ENCODE peak calls at places on chromosomes 12 and 14, in five cellular contexts. W is OCI-LY7, R is PC-3, G is HCT116, D is hepatocyte. C is an unnamed sample.

GRCh38 chr12:132518354-132518992 is 28.5 kb downstream of the FBRSL1 start:
- DNase-seq in R (no peak), D (no peak), G (no peak), W (no peak), C (no peak)

GRCh38 chr12:13959131-13959734 is 22.2 kb downstream of the GRIN2B start:
- DNase-seq in W (no peak), D (no peak), R (no peak), G (no peak), C (no peak)

GRCh38 chr12:8628731-8629130 is 16.1 kb upstream of the AICDA start:
- DNase-seq in W (no peak), R (no peak), G (no peak), D (no peak), C (peak; percentile 45)

GRCh38 chr14:73612339-73613045 is at the start of gene ACOT6:
- DNase-seq in W (no peak), G (peak; percentile 19), D (peak; percentile 80), R (peak; percentile 77), C (peak; percentile 86)

GRCh38 chr14:77965919-77966435 is 166.1 kb downstream of the ADCK1 start:
- DNase-seq in W (no peak), D (peak; percentile 55), G (no peak), R (peak; percentile 16), C (peak; percentile 36)

GRCh38 chr12:26058308-26058707 is 66.5 kb downstream of the BHLHE41 start:
- DNase-seq in W (peak; percentile 23), D (no peak), G (peak; percentile 36), R (peak; percentile 16), C (no peak)

GRCh38 chr12:112180422-112180821 is 55.1 kb downstream of the TRAFD1 start:
- DNase-seq in G (no peak), D (no peak), R (no peak), W (no peak), C (no peak)

GRCh38 chr12:65010437-65010836 is 110.7 kb downstream of the WIF1 start:
- DNase-seq in D (no peak), G (no peak), W (no peak), R (peak; percentile 14), C (no peak)

GRCh38 chr12:47986266-47986610 is 18.0 kb downstream of the COL2A1 start:
- DNase-seq in D (no peak), R (no peak), W (no peak), G (no peak), C (no peak)

GRCh38 chr12:16473610-16474326 is 126.3 kb downstream of the MGST1 start:
- DNase-seq in D (no peak), W (no peak), R (no peak), G (no peak), C (peak; percentile 52)

GRCh38 chr14:68234101-68234905 is 414.7 kb downstream of the RAD51B start:
- DNase-seq in G (no peak), R (no peak), D (no peak), W (no peak), C (no peak)

GRCh38 chr12:124633269-124633953 is 66.0 kb upstream of the NCOR2 start:
- DNase-seq in D (no peak), G (peak; percentile 57), W (no peak), R (peak; percentile 71), C (peak; percentile 69)

GRCh38 chr14:71206766-71207371 is 299.6 kb downstream of the PCNX1 start:
- DNase-seq in R (peak; percentile 85), W (no peak), D (no peak), G (no peak), C (peak; percentile 97)

GRCh38 chr12:118290130-118290529 is 82.6 kb downstream of the TAOK3 start:
- DNase-seq in G (no peak), D (peak; percentile 7), W (no peak), R (no peak), C (no peak)

GRCh38 chr14:96745500-96746051 is 51.6 kb upstream of the VRK1 start:
- DNase-seq in W (no peak), R (peak; percentile 26), D (no peak), G (no peak), C (peak; percentile 28)

GRCh38 chr12:52539024-52539820 is 13.7 kb downstream of the KRT71 start:
- DNase-seq in G (no peak), D (peak; percentile 83), W (no peak), R (peak; percentile 93), C (peak; percentile 52)

GRCh38 chr12:47946413-47947107 is 16.8 kb upstream of the TMEM106C start:
- DNase-seq in G (no peak), D (no peak), W (no peak), R (peak; percentile 42), C (peak; percentile 77)

GRCh38 chr12:11134300-11134699 is at the start of gene TAS2R30:
- DNase-seq in R (no peak), G (no peak), D (no peak), W (no peak), C (no peak)

GRCh38 chr14:69204753-69205152 is 13.5 kb downstream of the EXD2 start:
- DNase-seq in R (peak; percentile 84), W (no peak), G (no peak), D (no peak), C (peak; percentile 42)

GRCh38 chr12:123850246-123851134 is 88.4 kb downstream of the DNAH10 start:
- DNase-seq in R (no peak), W (no peak), D (no peak), G (no peak), C (no peak)

GRCh38 chr12:95548056-95548538 is 3.2 kb downstream of the USP44 start:
- DNase-seq in G (no peak), W (peak; percentile 35), R (no peak), D (peak; percentile 24), C (peak; percentile 50)

GRCh38 chr14:105944632-105945610 is 418.5 kb downstream of the TMEM121 start:
- DNase-seq in D (no peak), G (peak; percentile 34), W (no peak), R (peak; percentile 73), C (peak; percentile 9)

GRCh38 chr12:118704517-118704916 is 276.8 kb upstream of the SRRM4 start:
- DNase-seq in R (no peak), D (no peak), W (no peak), G (no peak), C (no peak)

DNA sequence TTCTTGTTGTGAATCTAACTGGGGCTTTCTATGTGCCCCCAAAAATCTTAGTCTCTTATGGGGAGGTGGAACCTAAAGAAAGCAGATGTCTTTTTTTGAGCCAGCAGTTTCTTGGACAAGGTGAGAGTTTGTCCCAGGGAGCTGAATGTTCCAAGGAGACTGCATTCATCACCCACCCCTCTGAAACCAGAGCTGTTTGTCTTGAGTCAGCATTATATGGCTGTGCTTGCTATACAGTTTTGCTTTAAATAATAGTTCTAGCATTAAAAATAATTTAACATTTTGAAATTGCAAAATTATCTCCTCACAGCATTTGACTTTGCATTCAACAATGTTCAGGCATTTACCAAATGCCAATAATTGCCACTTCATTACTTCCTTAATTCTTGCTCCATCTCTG is 813.3 kb downstream of the BCL11B start:
- DNase-seq in D (no peak), G (no peak), R (no peak), W (no peak), C (no peak)
- H3K9me2 ChIP-seq in D (no peaks in the 10 kb centered on the region), G (no peaks in the 10 kb centered on the region), R (no peaks in the 10 kb centered on the region), W (no peaks in the 10 kb centered on the region), C (no peaks in the 10 kb centered on the region)

GRCh38 chr12:19005257-19005801 is 124.2 kb upstream of the PLEKHA5 start:
- DNase-seq in W (no peak), G (no peak), R (no peak), D (no peak), C (no peak)
- H2AFZ ChIP-seq in W (no peak overlapping the region), G (no peak overlapping the region), R (no peak overlapping the region), D (no peak overlapping the region), C (no peak overlapping the region)

GRCh38 chr12:128783129-128783574 is 40.6 kb downstream of the SLC15A4 start:
- DNase-seq in W (no peak), D (no peak), G (no peak), R (no peak), C (peak; percentile 52)

GRCh38 chr12:128784030-128784770 is 39.6 kb downstream of the SLC15A4 start:
- DNase-seq in R (peak; percentile 34), D (no peak), G (no peak), W (no peak), C (peak; percentile 47)

GRCh38 chr12:128779901-128780300 is 43.9 kb downstream of the SLC15A4 start:
- DNase-seq in W (no peak), G (no peak), D (no peak), R (no peak), C (no peak)
- H3K9me2 ChIP-seq in W (no peaks in the 10 kb centered on the region), G (no peaks in the 10 kb centered on the region), D (no peaks in the 10 kb centered on the region), R (no peaks in the 10 kb centered on the region), C (no peaks in the 10 kb centered on the region)

GRCh38 chr14:31854508-31855075 is 222.5 kb upstream of the ARHGAP5 start:
- DNase-seq in R (no peak), G (no peak), W (no peak), D (no peak), C (no peak)
- H2AFZ ChIP-seq in R (no peak overlapping the region), G (no peak overlapping the region), W (no peak overlapping the region), D (no peak overlapping the region), C (no peak overlapping the region)

C was measured in GM23248.